ENCODE peak calls at places on chromosome 11, in four cellular contexts. E is OCI-LY7, D is mesendoderm, M is neural progenitor cell. X is an unnamed sample.
A peak's percentile ranks its signal among the peaks of the same experiment; 100 is the strongest.

GRCh38 chr11:121473064-121473777 is 20.5 kb upstream of the SORL1-AS1 start:
- DNase-seq in E (no peak), D (no peak), M (no peak), X (peak; percentile 91)

GRCh38 chr11:71962428-71963038 is 33.7 kb downstream of the RNF121 start:
- DNase-seq in M (no peak), E (peak; percentile 18), D (no peak), X (no peak)

GRCh38 chr11:12769834-12770345 is 95.7 kb downstream of the TEAD1 start:
- DNase-seq in E (no peak), M (no peak), D (peak; percentile 79), X (no peak)

GRCh38 chr11:109511598-109511997 is 89.6 kb downstream of the C11orf87 start:
- DNase-seq in E (no peak), M (no peak), D (no peak), X (no peak)

GRCh38 chr11:20599424-20600346 is at the start of gene SLC6A5:
- DNase-seq in E (peak; percentile 2), M (peak; percentile 94), D (peak; percentile 92), X (peak; percentile 90)

GRCh38 chr11:19873730-19874129 is 161.1 kb downstream of the NAV2 start:
- DNase-seq in E (no peak), M (peak; percentile 54), D (peak; percentile 57), X (no peak)

GRCh38 chr11:91081440-91082088 is 858.7 kb upstream of the CHORDC1 start:
- DNase-seq in M (no peak), D (peak; percentile 78), E (no peak), X (no peak)

GRCh38 chr11:47886096-47886495 is 37.9 kb upstream of the NUP160 start:
- DNase-seq in E (no peak), D (no peak), M (no peak), X (peak; percentile 84)

GRCh38 chr11:128593281-128593680 is 5.9 kb upstream of the ETS1 start:
- DNase-seq in E (no peak), D (peak; percentile 98), M (peak; percentile 88), X (no peak)

GRCh38 chr11:125263268-125263790 is 98.8 kb downstream of the PKNOX2 start:
- DNase-seq in M (peak; percentile 99), D (peak; percentile 100), E (no peak), X (peak; percentile 88)

GRCh38 chr11:3990406-3990805 is 104.2 kb upstream of the RRM1 start:
- DNase-seq in D (no peak), E (no peak), M (no peak), X (no peak)

GRCh38 chr11:95512682-95513081 is 276.9 kb downstream of the FAM76B start:
- DNase-seq in D (no peak), M (no peak), E (no peak), X (peak; percentile 68)

GRCh38 chr11:47376543-47377371 is 1.6 kb downstream of the SPI1 start:
- DNase-seq in E (peak; percentile 50), M (no peak), D (peak; percentile 38), X (peak; percentile 52)

GRCh38 chr11:70206226-70206785 is 3.2 kb downstream of the FADD start:
- DNase-seq in D (no peak), M (no peak), E (no peak), X (peak; percentile 55)

GRCh38 chr11:4134844-4135243 is 40.2 kb downstream of the RRM1 start:
- DNase-seq in D (no peak), M (no peak), E (no peak), X (peak; percentile 85)

GRCh38 chr11:81255905-81256304 is 1477.8 kb downstream of the FAM181B start:
- DNase-seq in D (no peak), E (no peak), M (no peak), X (peak; percentile 51)

GRCh38 chr11:81005595-81005994 is 1564.8 kb upstream of the TENM4 start:
- DNase-seq in E (no peak), M (no peak), D (peak; percentile 23), X (no peak)

GRCh38 chr11:111362887-111363411 is 16.1 kb downstream of the POU2AF1 start:
- DNase-seq in E (no peak), D (no peak), M (no peak), X (no peak)

GRCh38 chr11:113554531-113554930 is 79.3 kb upstream of the DRD2 start:
- DNase-seq in E (peak; percentile 3), M (no peak), D (no peak), X (no peak)

GRCh38 chr11:2524446-2525165 is 79.8 kb downstream of the KCNQ1 start:
- DNase-seq in D (no peak), M (no peak), E (no peak), X (peak; percentile 76)

DNA sequence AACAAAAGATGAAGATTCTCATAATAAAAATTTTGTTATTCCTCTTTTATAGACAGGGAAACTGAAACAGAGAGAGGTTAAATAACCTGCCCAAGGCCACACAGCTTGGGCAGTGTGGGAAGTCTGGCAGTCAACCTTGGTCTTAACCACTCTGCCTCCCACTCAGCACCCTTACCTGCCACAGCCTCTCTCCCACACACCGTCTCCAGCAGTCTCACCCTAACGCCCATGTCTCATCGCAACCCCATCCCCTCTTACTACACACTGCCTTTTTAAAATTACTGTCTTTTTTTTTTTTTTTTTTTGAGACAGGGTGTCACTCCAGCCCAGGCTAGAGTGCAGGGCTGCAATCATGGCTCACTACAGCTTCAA is 25.0 kb downstream of the ARRB1 start:
- DNase-seq in M (no peak), D (no peak), E (no peak), X (peak; percentile 3)
- H3K4me2 ChIP-seq in M (no peak overlapping the region), D (no peak overlapping the region), E (no peak overlapping the region), X (peak overlapping the region; percentile 40)

GRCh38 chr11:1484061-1484671 is 2.4 kb downstream of the MOB2 start:
- DNase-seq in M (no peak), D (no peak), E (no peak), X (peak; percentile 85)

GRCh38 chr11:1485504-1485885 is 1.1 kb downstream of the MOB2 start:
- DNase-seq in M (no peak), D (no peak), E (no peak), X (peak; percentile 73)

GRCh38 chr11:1483445-1483961 is 3.1 kb downstream of the MOB2 start:
- DNase-seq in D (no peak), M (no peak), E (no peak), X (peak; percentile 59)

GRCh38 chr11:1486054-1486825 is at the start of gene MOB2:
- DNase-seq in M (no peak), D (no peak), E (no peak), X (peak; percentile 79)

DNA sequence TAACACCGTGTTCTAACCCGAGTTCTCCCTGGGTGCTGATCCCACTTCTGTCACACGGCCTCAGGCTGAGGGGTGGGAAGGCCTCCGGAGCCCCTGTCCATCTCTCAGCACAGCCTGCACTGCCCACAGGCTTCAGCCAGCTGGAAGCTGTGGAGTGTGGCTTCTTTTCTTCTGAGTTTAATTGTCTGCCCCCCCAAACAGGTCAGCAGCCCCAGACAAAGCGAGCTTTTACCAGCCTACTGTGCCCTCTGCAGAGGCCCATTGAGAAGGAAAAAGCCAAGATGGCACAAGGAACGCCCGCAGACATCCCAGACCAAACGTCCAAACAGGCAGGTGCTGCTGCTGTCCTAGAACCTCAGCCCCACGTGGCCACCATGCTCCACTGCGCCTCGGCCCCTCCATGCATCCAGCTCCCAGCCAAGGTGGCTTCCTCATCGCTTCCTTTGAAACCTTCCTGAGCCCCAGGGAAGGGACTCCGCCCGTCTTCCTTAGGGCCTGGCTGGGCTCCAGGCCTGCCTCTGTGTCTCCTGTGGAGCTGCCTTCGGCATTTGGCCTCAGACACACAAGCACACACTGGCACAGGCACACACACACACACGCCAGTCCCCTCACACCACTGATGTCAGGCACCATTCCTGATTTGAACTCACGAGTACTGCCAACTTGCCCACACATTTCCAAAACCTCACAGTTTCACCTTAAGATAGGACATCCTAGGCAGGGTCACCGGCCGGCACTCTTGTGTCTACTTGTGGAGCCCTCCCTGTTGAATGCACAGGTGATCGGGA is 1.7 kb downstream of the MOB2 start:
- DNase-seq in M (no peak), E (no peak), D (no peak), X (peak; percentile 71)
- H3K4me1 ChIP-seq in M (no peaks in the 10 kb centered on the region), E (no peaks in the 10 kb centered on the region), D (no peaks in the 10 kb centered on the region), X (peaks cover 4% of the 10 kb centered on the region)

DNA sequence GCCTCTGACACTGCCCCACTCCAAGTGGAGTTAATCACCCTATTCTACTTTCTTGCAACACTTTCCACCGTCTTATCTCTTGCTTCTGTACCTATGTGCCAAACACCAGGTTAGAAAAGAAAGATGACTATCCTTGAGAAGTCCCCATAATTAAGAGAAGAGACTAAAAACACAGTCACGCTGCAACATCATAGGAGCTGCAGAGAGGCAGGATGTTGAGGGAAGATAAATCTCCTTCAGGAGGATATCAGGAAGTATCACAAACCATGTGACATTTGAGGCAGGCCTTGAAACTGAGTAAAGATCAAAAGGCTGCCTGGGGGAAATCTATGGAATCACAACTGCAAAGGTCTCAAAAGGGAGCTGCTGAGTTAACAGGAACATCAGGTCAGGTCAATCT is 24.8 kb downstream of the GAB2 start:
- DNase-seq in D (peak; percentile 66), E (no peak), M (no peak), X (no peak)
- H3K4me2 ChIP-seq in D (no peak overlapping the region), E (no peak overlapping the region), M (no peak overlapping the region), X (no peak overlapping the region)

GRCh38 chr11:116503216-116504160 is 269.3 kb downstream of the BUD13 start:
- DNase-seq in E (no peak), M (no peak), D (no peak), X (no peak)

GRCh38 chr11:116505466-116506247 is 267.1 kb downstream of the BUD13 start:
- DNase-seq in M (no peak), D (no peak), E (no peak), X (no peak)

GRCh38 chr11:116506446-116506845 is 266.3 kb downstream of the BUD13 start:
- DNase-seq in M (no peak), D (no peak), E (no peak), X (no peak)

GRCh38 chr11:116502641-116503061 is 270.1 kb downstream of the BUD13 start:
- DNase-seq in D (no peak), M (no peak), E (no peak), X (no peak)

DNA sequence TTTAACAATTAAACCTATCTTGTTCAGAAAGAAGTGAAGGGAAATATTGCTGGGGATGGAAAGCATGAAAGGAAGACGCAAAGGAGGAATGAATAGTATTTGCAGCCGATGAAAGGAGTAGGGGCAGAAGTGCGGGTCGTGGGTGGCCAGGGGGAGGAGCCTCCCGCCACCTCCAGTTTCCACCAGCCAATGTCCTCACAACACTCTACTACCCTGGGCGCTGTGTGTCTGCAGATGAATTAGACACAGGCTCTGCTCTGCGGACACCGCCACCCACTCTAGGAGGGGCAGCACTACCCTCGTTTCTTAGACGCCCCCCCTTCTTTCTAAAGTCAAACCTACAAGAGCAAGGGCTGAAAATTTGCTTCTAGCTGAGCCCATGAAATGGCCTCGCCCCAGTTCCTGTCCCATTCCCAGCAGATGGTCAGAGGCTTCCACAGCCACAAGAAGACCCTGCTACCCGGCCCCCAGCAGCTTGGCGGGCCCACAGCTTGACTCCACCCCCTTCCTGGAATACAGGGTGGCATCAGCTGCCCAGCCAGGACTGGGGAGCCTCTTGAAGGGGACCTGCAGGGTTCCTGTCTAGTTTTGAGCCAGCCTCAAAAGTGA is 268.1 kb downstream of the BUD13 start:
- DNase-seq in E (no peak), M (no peak), D (no peak), X (no peak)
- H3K4me1 ChIP-seq in E (no peaks in the 10 kb centered on the region), M (peaks cover 38% of the 10 kb centered on the region), D (peaks cover 3% of the 10 kb centered on the region), X (no peaks in the 10 kb centered on the region)

DNA sequence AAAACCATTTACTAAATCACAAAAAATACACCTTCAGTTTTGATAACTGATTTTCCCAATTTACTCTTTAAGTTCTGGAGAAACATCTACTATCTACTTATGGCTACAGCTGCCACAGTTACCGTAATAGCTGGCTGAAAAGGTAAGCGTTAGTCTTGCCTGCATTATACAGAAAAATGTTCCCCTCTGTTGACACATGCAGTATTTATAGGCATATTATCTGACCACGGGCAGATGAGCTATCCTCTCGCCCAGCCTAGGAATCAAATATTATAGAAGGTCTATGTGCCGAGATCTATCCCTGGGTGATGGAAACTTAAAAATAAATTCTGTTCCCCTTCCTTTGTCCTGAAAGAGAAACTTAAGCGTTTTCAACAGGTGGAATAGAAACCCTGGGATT is 283.8 kb downstream of the CADM1 start:
- DNase-seq in D (no peak), E (no peak), M (no peak), X (no peak)
- H3K4me2 ChIP-seq in D (no peak overlapping the region), E (peak overlapping the region; percentile 72), M (no peak overlapping the region), X (no peak overlapping the region)

X was measured in osteoblast.